ENCODE peak calls at places on chromosomes 2 and 18, in five cellular contexts. L, B, N, K and O are unnamed samples.

GRCh38 chr2:10356459-10356851 is 53.8 kb downstream of the HPCAL1 start:
- DNase-seq in N (peak; percentile 44), K (no peak), L (no peak), B (peak; percentile 31), O (no peak)

GRCh38 chr18:23105581-23106219 is 29.6 kb upstream of the CABLES1 start:
- DNase-seq in K (no peak), B (no peak), L (no peak), N (peak; percentile 37), O (no peak)

GRCh38 chr18:76874643-76875389 is 52.5 kb downstream of the ZNF236 start:
- DNase-seq in B (no peak), K (no peak), N (no peak), L (peak; percentile 31), O (no peak)

GRCh38 chr2:180663016-180663471 is 317.4 kb upstream of the UBE2E3 start:
- DNase-seq in N (no peak), L (no peak), K (no peak), B (no peak), O (no peak)

GRCh38 chr2:173903611-173904394 is 61.4 kb downstream of the SP3 start:
- DNase-seq in B (no peak), L (no peak), N (no peak), K (no peak), O (no peak)

GRCh38 chr2:97699765-97700444 is 13.5 kb upstream of the ZAP70 start:
- DNase-seq in N (peak; percentile 62), B (peak; percentile 67), L (peak; percentile 69), K (no peak), O (no peak)

GRCh38 chr2:213085538-213085937 is 65.9 kb downstream of the IKZF2 start:
- DNase-seq in B (no peak), L (no peak), N (no peak), K (no peak), O (no peak)

GRCh38 chr2:218711550-218711929 is 905 bp downstream of the TTLL4 start:
- DNase-seq in K (no peak), B (no peak), L (peak; percentile 23), N (no peak), O (no peak)

GRCh38 chr2:169775765-169776482 is 22.7 kb upstream of the SSB start:
- DNase-seq in K (no peak), B (no peak), L (no peak), N (no peak), O (no peak)

GRCh38 chr2:65790676-65790935 is 358.2 kb upstream of the SPRED2 start:
- DNase-seq in K (no peak), B (no peak), N (no peak), L (no peak), O (no peak)

GRCh38 chr18:51666717-51667320 is 469.3 kb upstream of the MEX3C start:
- DNase-seq in B (no peak), K (no peak), L (peak; percentile 58), N (no peak), O (no peak)

GRCh38 chr18:49206717-49207116 is 253.7 kb downstream of the DYM start:
- DNase-seq in L (peak; percentile 8), N (no peak), K (no peak), B (no peak), O (no peak)

GRCh38 chr2:241191101-241191500 is 2.6 kb downstream of the ANO7 start:
- DNase-seq in K (no peak), L (no peak), N (peak; percentile 66), B (no peak), O (no peak)

GRCh38 chr2:188291142-188291616 is 495 bp upstream of the GULP1 start:
- DNase-seq in B (no peak), L (peak; percentile 74), K (no peak), N (peak; percentile 13), O (no peak)

GRCh38 chr2:40218679-40219078 is 233.2 kb downstream of the SLC8A1 start:
- DNase-seq in K (no peak), L (no peak), B (no peak), N (peak; percentile 29), O (no peak)

GRCh38 chr2:237291138-237291792 is 122.7 kb downstream of the COL6A3 start:
- DNase-seq in K (no peak), B (no peak), L (peak; percentile 87), N (peak; percentile 93), O (peak; percentile 97)

GRCh38 chr2:127531133-127531709 is 4.3 kb upstream of the MYO7B start:
- DNase-seq in B (no peak), N (no peak), K (no peak), L (no peak), O (no peak)

GRCh38 chr18:46332956-46333355 is 228.8 kb downstream of the HAUS1 start:
- DNase-seq in N (no peak), K (no peak), L (peak; percentile 41), B (no peak), O (no peak)

GRCh38 chr18:40006553-40007073 is 1948.4 kb upstream of the PIK3C3 start:
- DNase-seq in B (no peak), N (no peak), K (no peak), L (no peak), O (no peak)

GRCh38 chr18:78244779-78245178 is 734.8 kb upstream of the SALL3 start:
- DNase-seq in L (no peak), B (no peak), N (no peak), K (no peak), O (no peak)

GRCh38 chr2:68046642-68047240 is 16.1 kb downstream of the C1D start:
- DNase-seq in L (peak; percentile 32), N (no peak), K (no peak), B (no peak), O (no peak)

GRCh38 chr2:121075006-121075545 is 209.9 kb downstream of the TFCP2L1 start:
- DNase-seq in K (peak; percentile 5), B (no peak), N (peak; percentile 82), L (peak; percentile 80), O (no peak)

GRCh38 chr2:71907503-71907902 is 240.2 kb downstream of the CYP26B1 start:
- DNase-seq in K (no peak), N (no peak), B (no peak), L (no peak), O (no peak)

GRCh38 chr2:233639860-233640259 is 3.6 kb downstream of the UGT1A10 start:
- DNase-seq in N (no peak), B (no peak), L (no peak), K (no peak), O (no peak)

GRCh38 chr18:41674466-41674865 is 280.6 kb upstream of the PIK3C3 start:
- DNase-seq in B (no peak), K (no peak), N (no peak), L (peak; percentile 64), O (no peak)

GRCh38 chr2:117631546-117631945 is 182.9 kb upstream of the DDX18 start:
- DNase-seq in K (no peak), L (no peak), N (no peak), B (no peak), O (no peak)

GRCh38 chr2:185919155-185919554 is 180.6 kb downstream of the FSIP2 start:
- DNase-seq in L (no peak), K (no peak), B (no peak), N (no peak), O (no peak)

GRCh38 chr2:106306396-106306795 is 112.3 kb upstream of the UXS1 start:
- DNase-seq in N (no peak), K (no peak), L (no peak), B (no peak), O (no peak)

DNA sequence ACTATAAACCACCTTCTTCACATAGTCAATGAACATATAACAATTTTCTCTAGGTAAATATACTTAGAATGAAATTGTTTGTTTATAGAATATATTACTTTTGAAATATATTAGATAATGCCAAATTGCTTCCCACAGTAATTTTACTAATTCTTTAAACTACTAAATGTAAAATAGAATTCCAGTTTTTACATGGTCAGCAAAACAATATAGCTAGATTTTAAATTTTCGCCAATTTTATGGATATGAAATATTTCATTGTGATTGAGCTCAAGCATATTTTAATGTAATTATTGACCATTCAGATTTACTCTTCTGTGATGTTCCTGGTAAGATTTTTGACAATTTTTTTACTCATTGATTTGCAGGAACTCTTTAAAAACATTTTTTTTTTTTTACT is 444.6 kb downstream of the PARD3B start:
- DNase-seq in N (no peak), B (no peak), K (no peak), L (no peak), O (no peak)
- H3K27ac ChIP-seq in N (no peak overlapping the region), B (no peak overlapping the region), K (no peak overlapping the region), L (no peak overlapping the region), O (no peak overlapping the region)

GRCh38 chr2:221573430-221574230 is 1.5 kb upstream of the EPHA4 start:
- DNase-seq in N (peak; percentile 96), L (peak; percentile 91), K (no peak), B (peak; percentile 81), O (peak; percentile 90)
- H3K27ac ChIP-seq in N (peak overlapping the region; percentile 51), L (no peak overlapping the region), K (no peak overlapping the region), B (no peak overlapping the region), O (peak overlapping the region; percentile 26)

GRCh38 chr2:15115786-15116185 is 445.3 kb downstream of the NBAS start:
- DNase-seq in N (no peak), B (no peak), L (no peak), K (no peak), O (no peak)
- H3K27ac ChIP-seq in N (no peak overlapping the region), B (no peak overlapping the region), L (no peak overlapping the region), K (no peak overlapping the region), O (no peak overlapping the region)

GRCh38 chr2:178074123-178075005 is 1.8 kb upstream of the PDE11A start:
- DNase-seq in N (no peak), L (no peak), K (no peak), B (no peak), O (no peak)
- H3K27ac ChIP-seq in N (peak overlapping the region; percentile 1), L (peak overlapping the region; percentile 51), K (no peak overlapping the region), B (no peak overlapping the region), O (no peak overlapping the region)